ENCODE peak calls at places on chromosomes 6 and 20, in eight cellular contexts. M is H54; F is iris pigment epithelial cell; T is HT-29; J is hypothalamus; Z is stimulated activated naive CD8-positive, alpha-beta T cell treated with anti-CD3 and anti-CD28 coated beads, Interleukin-15, amount 100 ng/mL, for 72 hours; O is dorsolateral prefrontal cortex; A is lung microvascular endothelial cell. Y is an unnamed sample.

GRCh38 chr6:43428112-43428570 is 800 bp downstream of the ABCC10 start:
- DNase-seq in M (no peak), F (no peak), T (peak; percentile 23), J (no peak), Z (no peak), O (no peak), A (no peak), Y (no peak)

GRCh38 chr6:16332175-16332542 is 93.8 kb downstream of the GMPR start:
- DNase-seq in M (no peak), F (peak; percentile 73), T (peak; percentile 86), J (peak; percentile 40), Z (peak; percentile 84), O (peak; percentile 84), A (peak; percentile 88), Y (peak; percentile 82)

GRCh38 chr20:19909696-19910095 is 107.5 kb upstream of the NAA20 start:
- DNase-seq in M (peak; percentile 50), F (no peak), T (no peak), J (no peak), Z (no peak), O (peak; percentile 59), A (no peak), Y (peak; percentile 66)

GRCh38 chr20:49914310-49915117 is 815 bp downstream of the SPATA2 start:
- DNase-seq in M (peak; percentile 38), F (peak; percentile 45), T (peak; percentile 67), J (no peak), Z (no peak), O (peak; percentile 50), A (no peak), Y (no peak)

GRCh38 chr20:25280051-25280573 is 32.2 kb downstream of the PYGB start:
- DNase-seq in M (no peak), F (no peak), T (no peak), J (no peak), Z (no peak), O (peak; percentile 42), A (no peak), Y (no peak)

GRCh38 chr6:3506751-3507388 is 50.0 kb upstream of the SLC22A23 start:
- DNase-seq in M (no peak), F (peak; percentile 90), T (no peak), J (no peak), Z (no peak), O (no peak), A (no peak), Y (no peak)

GRCh38 chr6:11437824-11438459 is 99.6 kb upstream of the TMEM170B start:
- DNase-seq in M (no peak), F (peak; percentile 43), T (no peak), J (no peak), Z (no peak), O (no peak), A (peak; percentile 91), Y (no peak)

GRCh38 chr6:30942338-30943060 is 1.7 kb downstream of the MUCL3 start:
- DNase-seq in M (peak; percentile 87), F (peak; percentile 87), T (peak; percentile 87), J (no peak), Z (no peak), O (no peak), A (peak; percentile 20), Y (peak; percentile 90)

GRCh38 chr6:97394160-97394748 is 111.2 kb upstream of the MMS22L start:
- DNase-seq in M (peak; percentile 4), F (peak; percentile 50), T (peak; percentile 90), J (no peak), Z (peak; percentile 40), O (no peak), A (peak; percentile 77), Y (peak; percentile 77)

GRCh38 chr6:118791499-118791898 is 102.5 kb upstream of the ASF1A start:
- DNase-seq in M (no peak), F (no peak), T (no peak), J (no peak), Z (peak; percentile 25), O (no peak), A (no peak), Y (no peak)

GRCh38 chr20:24477831-24478547 is 8.6 kb downstream of the SYNDIG1 start:
- DNase-seq in M (no peak), F (no peak), T (no peak), J (no peak), Z (no peak), O (peak; percentile 38), A (no peak), Y (no peak)

GRCh38 chr6:144359783-144360182 is 74.6 kb downstream of the UTRN start:
- DNase-seq in M (no peak), F (no peak), T (no peak), J (no peak), Z (no peak), O (no peak), A (no peak), Y (no peak)

GRCh38 chr20:17431621-17432364 is 99.4 kb downstream of the BFSP1 start:
- DNase-seq in M (peak; percentile 31), F (peak; percentile 33), T (peak; percentile 76), J (no peak), Z (peak; percentile 34), O (peak; percentile 77), A (peak; percentile 59), Y (peak; percentile 60)

GRCh38 chr20:4130404-4131189 is 115.2 kb upstream of the RNF24 start:
- DNase-seq in M (no peak), F (peak; percentile 84), T (no peak), J (no peak), Z (peak; percentile 55), O (no peak), A (peak; percentile 57), Y (peak; percentile 76)

GRCh38 chr6:160573943-160574342 is 90.1 kb downstream of the LPA start:
- DNase-seq in M (no peak), F (no peak), T (no peak), J (no peak), Z (no peak), O (no peak), A (no peak), Y (no peak)

GRCh38 chr6:125794342-125795137 is 3.8 kb downstream of the NCOA7 start:
- DNase-seq in M (no peak), F (peak; percentile 70), T (peak; percentile 35), J (no peak), Z (no peak), O (no peak), A (peak; percentile 71), Y (no peak)

GRCh38 chr20:10307359-10307735 is 88.7 kb downstream of the SNAP25 start:
- DNase-seq in M (no peak), F (no peak), T (no peak), J (no peak), Z (no peak), O (no peak), A (no peak), Y (no peak)

GRCh38 chr6:153210083-153210482 is 79.0 kb upstream of the RGS17 start:
- DNase-seq in M (no peak), F (peak; percentile 72), T (no peak), J (no peak), Z (no peak), O (no peak), A (no peak), Y (peak; percentile 57)

GRCh38 chr6:17448165-17448564 is 54.8 kb downstream of the CAP2 start:
- DNase-seq in M (no peak), F (peak; percentile 79), T (no peak), J (no peak), Z (no peak), O (no peak), A (no peak), Y (peak; percentile 16)

Y was measured in cardiac fibroblast.